ENCODE peak calls at places on chromosomes 2 and 18, in ten cellular contexts. Z is activated CD4-positive, alpha-beta T cell treated with anti-CD3 and anti-CD28 coated beads, Interleukin-2, amount 50 U/mL, for 24 hours; A is Right ventricle myocardium superior; K is epithelial cell of prostate; Q is activated naive CD8-positive, alpha-beta T cell treated with anti-CD3 and anti-CD28 coated beads for 36 hours; G is substantia nigra; V is stimulated activated CD8-positive, alpha-beta memory T cell treated with anti-CD3 and anti-CD28 coated beads, Interleukin-7, amount 100 ng/mL, for 24 hours; B is gastrocnemius medialis; E is HS-5; X is neural crest cell. U is an unnamed sample.

GRCh38 chr2:109710505-109711229 is 83.4 kb upstream of the RGPD5 start:
- DNase-seq in Z (no peak), A (no peak), K (no peak), Q (no peak), G (no peak), V (no peak), B (no peak), E (no peak), X (no peak), U (no peak)

GRCh38 chr2:217289909-217290283 is 430.0 kb upstream of the TNP1 start:
- DNase-seq in Z (no peak), A (no peak), K (peak; percentile 45), Q (no peak), G (no peak), V (no peak), B (no peak), E (no peak), X (no peak), U (no peak)

GRCh38 chr2:43124667-43125057 is 101.7 kb downstream of the ZFP36L2 start:
- DNase-seq in Z (no peak), A (no peak), K (no peak), Q (no peak), G (no peak), V (no peak), B (no peak), E (no peak), X (no peak), U (no peak)

GRCh38 chr2:12766421-12766879 is 49.7 kb downstream of the TRIB2 start:
- DNase-seq in Z (no peak), A (no peak), K (peak; percentile 12), Q (no peak), G (no peak), V (no peak), B (no peak), E (no peak), X (no peak), U (no peak)

GRCh38 chr2:68157002-68157401 is 686 bp upstream of the PNO1 start:
- DNase-seq in Z (no peak), A (peak; percentile 58), K (no peak), Q (no peak), G (no peak), V (no peak), B (no peak), E (no peak), X (no peak), U (no peak)

GRCh38 chr18:3494245-3494526 is 44.2 kb downstream of the TGIF1 start:
- DNase-seq in Z (no peak), A (no peak), K (no peak), Q (no peak), G (no peak), V (no peak), B (no peak), E (no peak), X (no peak), U (no peak)

GRCh38 chr2:168174761-168175160 is 72.6 kb downstream of the STK39 start:
- DNase-seq in Z (no peak), A (no peak), K (no peak), Q (no peak), G (no peak), V (no peak), B (no peak), E (no peak), X (no peak), U (peak; percentile 18)

GRCh38 chr2:42951263-42951938 is 159.0 kb upstream of the HAAO start:
- DNase-seq in Z (no peak), A (peak; percentile 79), K (no peak), Q (no peak), G (no peak), V (no peak), B (peak; percentile 27), E (no peak), X (no peak), U (no peak)

GRCh38 chr2:199223791-199224190 is 233.9 kb downstream of the SATB2 start:
- DNase-seq in Z (no peak), A (no peak), K (peak; percentile 71), Q (no peak), G (no peak), V (no peak), B (no peak), E (peak; percentile 64), X (no peak), U (no peak)

GRCh38 chr2:240387669-240388358 is 47.6 kb upstream of the GPC1 start:
- DNase-seq in Z (no peak), A (peak; percentile 61), K (no peak), Q (no peak), G (no peak), V (no peak), B (peak; percentile 66), E (peak; percentile 83), X (no peak), U (no peak)

GRCh38 chr2:71505086-71505769 is 51.9 kb downstream of the DYSF start:
- DNase-seq in Z (no peak), A (no peak), K (no peak), Q (no peak), G (no peak), V (no peak), B (no peak), E (no peak), X (no peak), U (no peak)

GRCh38 chr2:104853926-104854506 is at the start of gene POU3F3:
- DNase-seq in Z (no peak), A (peak; percentile 72), K (no peak), Q (peak; percentile 65), G (peak; percentile 97), V (no peak), B (no peak), E (no peak), X (peak; percentile 90), U (no peak)

GRCh38 chr2:233426619-233427342 is 72.5 kb downstream of the DGKD start:
- DNase-seq in Z (peak; percentile 46), A (no peak), K (peak; percentile 76), Q (peak; percentile 55), G (no peak), V (no peak), B (peak; percentile 38), E (peak; percentile 94), X (no peak), U (peak; percentile 48)

GRCh38 chr2:72148391-72148974 is 821 bp upstream of the CYP26B1 start:
- DNase-seq in Z (no peak), A (peak; percentile 38), K (no peak), Q (no peak), G (no peak), V (no peak), B (no peak), E (no peak), X (no peak), U (no peak)

GRCh38 chr18:59079264-59079972 is 60.3 kb upstream of the SEC11C start:
- DNase-seq in Z (no peak), A (no peak), K (no peak), Q (no peak), G (no peak), V (no peak), B (no peak), E (no peak), X (no peak), U (no peak)

GRCh38 chr18:58505181-58505580 is 123.7 kb downstream of the ALPK2 start:
- DNase-seq in Z (no peak), A (no peak), K (no peak), Q (peak; percentile 31), G (no peak), V (no peak), B (no peak), E (no peak), X (no peak), U (no peak)

GRCh38 chr2:156190532-156190931 is 142.0 kb downstream of the NR4A2 start:
- DNase-seq in Z (no peak), A (no peak), K (no peak), Q (no peak), G (no peak), V (no peak), B (no peak), E (no peak), X (no peak), U (no peak)

GRCh38 chr2:142755191-142755590 is 122.3 kb upstream of the KYNU start:
- DNase-seq in Z (no peak), A (no peak), K (no peak), Q (no peak), G (no peak), V (no peak), B (no peak), E (no peak), X (no peak), U (no peak)

GRCh38 chr18:45958730-45959129 is 8.4 kb downstream of the EPG5 start:
- DNase-seq in Z (no peak), A (no peak), K (no peak), Q (no peak), G (no peak), V (no peak), B (no peak), E (no peak), X (no peak), U (no peak)

GRCh38 chr2:37720533-37721218 is 49.2 kb upstream of the CDC42EP3 start:
- DNase-seq in Z (no peak), A (no peak), K (no peak), Q (no peak), G (no peak), V (no peak), B (no peak), E (no peak), X (no peak), U (no peak)

GRCh38 chr18:75071866-75072671 is 136.9 kb downstream of the PTGR3 start:
- DNase-seq in Z (no peak), A (no peak), K (no peak), Q (no peak), G (no peak), V (no peak), B (no peak), E (no peak), X (no peak), U (no peak)

GRCh38 chr2:128756372-128756730 is 437.7 kb upstream of the HS6ST1 start:
- DNase-seq in Z (no peak), A (no peak), K (no peak), Q (no peak), G (no peak), V (no peak), B (no peak), E (no peak), X (no peak), U (no peak)

GRCh38 chr18:13003466-13003896 is 12.3 kb downstream of the CEP192 start:
- DNase-seq in Z (no peak), A (no peak), K (no peak), Q (no peak), G (no peak), V (no peak), B (no peak), E (peak; percentile 6), X (peak; percentile 24), U (no peak)

GRCh38 chr2:46776687-46777327 is 138.8 kb downstream of the MCFD2 start:
- DNase-seq in Z (no peak), A (no peak), K (no peak), Q (peak; percentile 46), G (no peak), V (peak; percentile 9), B (no peak), E (no peak), X (peak; percentile 41), U (peak; percentile 18)

GRCh38 chr2:163465440-163465839 is 270.4 kb downstream of the FIGN start:
- DNase-seq in Z (no peak), A (no peak), K (no peak), Q (no peak), G (no peak), V (no peak), B (no peak), E (no peak), X (no peak), U (no peak)

GRCh38 chr18:77006305-77007175 is 126.0 kb downstream of the MBP start:
- DNase-seq in Z (no peak), A (peak; percentile 66), K (no peak), Q (no peak), G (no peak), V (no peak), B (no peak), E (no peak), X (no peak), U (no peak)

GRCh38 chr2:177666408-177666807 is 273.8 kb downstream of the AGPS start:
- DNase-seq in Z (no peak), A (no peak), K (no peak), Q (no peak), G (no peak), V (no peak), B (no peak), E (peak; percentile 22), X (no peak), U (no peak)

GRCh38 chr2:75328156-75328555 is 128.8 kb upstream of the TACR1 start:
- DNase-seq in Z (no peak), A (no peak), K (no peak), Q (no peak), G (no peak), V (no peak), B (no peak), E (no peak), X (no peak), U (no peak)

U was measured in stimulated activated naive CD8-positive, alpha-beta T cell treated with anti-CD3 and anti-CD28 coated beads, Interleukin-15, amount 100 ng/mL, for 72 hours.